ENCODE peak calls at places on chromosomes 1 and 21, in seven cellular contexts. G is T-helper 22 cell, O is DMS153, H is HuH-7.5, L is dorsolateral prefrontal cortex, P is left cardiac atrium, C is HCEC 1CT. Z is an unnamed sample.

GRCh38 chr1:78491311-78492071 is 717 bp downstream of the PTGFR start:
- DNase-seq in G (no peak), O (no peak), H (no peak), L (peak), P (peak), C (peak), Z (no peak)

GRCh38 chr21:46183910-46184624 is at the start of gene SPATC1L:
- DNase-seq in G (peak), O (peak), H (peak), L (peak), P (peak), C (peak), Z (no peak)

GRCh38 chr21:26115346-26115745 is 55.2 kb downstream of the APP start:
- DNase-seq in G (no peak), O (peak), H (no peak), L (no peak), P (no peak), C (no peak), Z (no peak)

GRCh38 chr1:23800396-23801337 is at the start of gene GALE:
- DNase-seq in G (peak), O (peak), H (peak), L (peak), P (peak), C (peak), Z (peak)

GRCh38 chr1:1521331-1521730 is 9.4 kb downstream of the ATAD3A start:
- DNase-seq in G (no peak), O (no peak), H (no peak), L (no peak), P (no peak), C (no peak), Z (no peak)

GRCh38 chr1:200223613-200224012 is 186.2 kb downstream of the ZNF281 start:
- DNase-seq in G (no peak), O (no peak), H (no peak), L (no peak), P (no peak), C (no peak), Z (no peak)

GRCh38 chr21:36589352-36589971 is 109.5 kb upstream of the SIM2 start:
- DNase-seq in G (no peak), O (no peak), H (peak), L (no peak), P (peak), C (peak), Z (peak)

GRCh38 chr1:51729824-51730284 is 113.0 kb downstream of the OSBPL9 start:
- DNase-seq in G (no peak), O (no peak), H (peak), L (no peak), P (peak), C (no peak), Z (peak)

GRCh38 chr1:24297187-24297851 is 21.8 kb upstream of the GRHL3 start:
- DNase-seq in G (no peak), O (no peak), H (no peak), L (no peak), P (no peak), C (no peak), Z (no peak)

GRCh38 chr1:46487818-46488218 is 1.8 kb upstream of the DMBX1 start:
- DNase-seq in G (no peak), O (no peak), H (peak), L (no peak), P (no peak), C (peak), Z (peak)

GRCh38 chr1:23376890-23377811 is 7.5 kb upstream of the ZNF436 start:
- DNase-seq in G (no peak), O (peak), H (no peak), L (no peak), P (peak), C (peak), Z (peak)

GRCh38 chr1:44433209-44433608 is 28.2 kb downstream of the RNF220 start:
- DNase-seq in G (no peak), O (no peak), H (no peak), L (no peak), P (no peak), C (no peak), Z (no peak)

GRCh38 chr1:229661897-229662296 is 35.9 kb downstream of the URB2 start:
- DNase-seq in G (no peak), O (no peak), H (no peak), L (no peak), P (no peak), C (no peak), Z (no peak)

GRCh38 chr1:237145379-237145778 is 103.4 kb downstream of the RYR2 start:
- DNase-seq in G (no peak), O (no peak), H (no peak), L (no peak), P (no peak), C (no peak), Z (no peak)

GRCh38 chr1:202036595-202037387 is 26.4 kb downstream of the ELF3 start:
- DNase-seq in G (no peak), O (no peak), H (no peak), L (no peak), P (no peak), C (no peak), Z (no peak)

GRCh38 chr1:220563564-220563963 is 35.6 kb downstream of the MARK1 start:
- DNase-seq in G (no peak), O (no peak), H (no peak), L (no peak), P (no peak), C (no peak), Z (no peak)

GRCh38 chr1:197732187-197732586 is 43.1 kb downstream of the DENND1B start:
- DNase-seq in G (no peak), O (no peak), H (no peak), L (no peak), P (no peak), C (no peak), Z (no peak)

GRCh38 chr1:116311756-116312691 is 61.0 kb upstream of the ATP1A1 start:
- DNase-seq in G (no peak), O (peak), H (peak), L (peak), P (no peak), C (no peak), Z (no peak)

GRCh38 chr21:45868086-45868485 is 113.5 kb upstream of the COL6A1 start:
- DNase-seq in G (no peak), O (no peak), H (no peak), L (no peak), P (peak), C (no peak), Z (no peak)

GRCh38 chr1:56404561-56405030 is 174.8 kb downstream of the PLPP3 start:
- DNase-seq in G (no peak), O (no peak), H (no peak), L (no peak), P (peak), C (no peak), Z (no peak)

GRCh38 chr1:25641931-25642611 is 25.5 kb downstream of the MAN1C1 start:
- DNase-seq in G (no peak), O (no peak), H (no peak), L (no peak), P (peak), C (peak), Z (no peak)

GRCh38 chr1:71350805-71351204 is 270.0 kb upstream of the ZRANB2 start:
- DNase-seq in G (no peak), O (no peak), H (no peak), L (no peak), P (no peak), C (peak), Z (no peak)

GRCh38 chr1:191752342-191752741 is 405.9 kb upstream of the RGS18 start:
- DNase-seq in G (no peak), O (no peak), H (no peak), L (no peak), P (no peak), C (no peak), Z (no peak)

GRCh38 chr1:24155011-24155782 is 12.3 kb upstream of the IL22RA1 start:
- DNase-seq in G (no peak), O (peak), H (peak), L (no peak), P (no peak), C (no peak), Z (no peak)

GRCh38 chr1:92585831-92586230 is 99.1 kb upstream of the GFI1 start:
- DNase-seq in G (no peak), O (no peak), H (no peak), L (no peak), P (no peak), C (no peak), Z (no peak)

GRCh38 chr1:88982055-88982454 is 10.4 kb downstream of the KYAT3 start:
- DNase-seq in G (no peak), O (no peak), H (no peak), L (no peak), P (no peak), C (no peak), Z (no peak)

GRCh38 chr1:112264553-112264952 is 131.5 kb upstream of the CTTNBP2NL start:
- DNase-seq in G (no peak), O (no peak), H (no peak), L (no peak), P (no peak), C (no peak), Z (no peak)

GRCh38 chr1:63379583-63379982 is 12.2 kb downstream of the ALG6 start:
- DNase-seq in G (no peak), O (no peak), H (no peak), L (no peak), P (no peak), C (no peak), Z (no peak)

Z was measured in HAP-1.